ENCODE peak calls at places on chromosome 4, in four cellular contexts. Y, I, H and B are unnamed samples.

GRCh38 chr4:107548211-107548905 is 171.7 kb downstream of the PAPSS1 start:
- DNase-seq in Y (no peak), I (no peak), H (no peak), B (no peak)

GRCh38 chr4:71609159-71609558 is 174.7 kb downstream of the GC start:
- DNase-seq in I (no peak), H (no peak), Y (no peak), B (no peak)

GRCh38 chr4:38099908-38100407 is 139.8 kb downstream of the PTTG2 start:
- DNase-seq in I (no peak), Y (no peak), H (no peak), B (no peak)

GRCh38 chr4:11976726-11977263 is 548.1 kb upstream of the HS3ST1 start:
- DNase-seq in I (no peak), Y (no peak), H (no peak), B (no peak)

GRCh38 chr4:156718226-156718625 is 253.4 kb downstream of the PDGFC start:
- DNase-seq in H (no peak), I (no peak), Y (no peak), B (no peak)

GRCh38 chr4:60485279-60485678 is 714.8 kb upstream of the ADGRL3 start:
- DNase-seq in Y (no peak), I (no peak), H (no peak), B (no peak)

GRCh38 chr4:171621646-171622045 is 191.6 kb upstream of the GALNTL6 start:
- DNase-seq in I (no peak), H (no peak), Y (no peak), B (no peak)

GRCh38 chr4:186724048-186724860 is 598 bp upstream of the FAT1 start:
- DNase-seq in H (peak), I (no peak), Y (peak), B (no peak)

GRCh38 chr4:141810038-141810701 is 173.8 kb downstream of the IL15 start:
- DNase-seq in Y (no peak), I (no peak), H (no peak), B (no peak)

GRCh38 chr4:86927843-86928395 is 6.9 kb upstream of the AFF1 start:
- DNase-seq in I (no peak), Y (no peak), H (peak), B (peak)

GRCh38 chr4:69689530-69690111 is 36.6 kb upstream of the UGT2A1 start:
- DNase-seq in I (no peak), Y (no peak), H (no peak), B (no peak)

GRCh38 chr4:16764622-16765021 is 133.8 kb downstream of the LDB2 start:
- DNase-seq in I (no peak), H (no peak), Y (no peak), B (no peak)

GRCh38 chr4:184815046-184815877 is 10.5 kb downstream of the ACSL1 start:
- DNase-seq in H (peak), I (peak), Y (peak), B (no peak)

GRCh38 chr4:108885211-108885610 is 122.4 kb upstream of the ETNPPL start:
- DNase-seq in H (no peak), Y (no peak), I (no peak), B (no peak)

GRCh38 chr4:92091335-92091734 is 212.4 kb upstream of the GRID2 start:
- DNase-seq in I (no peak), H (no peak), Y (no peak), B (no peak)

GRCh38 chr4:39818646-39819045 is 120.7 kb downstream of the UBE2K start:
- DNase-seq in I (no peak), H (no peak), Y (no peak), B (no peak)

GRCh38 chr4:46389301-46389761 is 597 bp downstream of the GABRA2 start:
- DNase-seq in I (no peak), Y (no peak), H (no peak), B (no peak)

GRCh38 chr4:110823251-110823650 is 200.4 kb upstream of the PITX2 start:
- DNase-seq in H (no peak), Y (no peak), I (no peak), B (peak)

GRCh38 chr4:78518551-78518950 is 33.0 kb upstream of the ANXA3 start:
- DNase-seq in Y (no peak), H (no peak), I (no peak), B (no peak)

GRCh38 chr4:145231906-145232700 is 51.7 kb upstream of the OTUD4 start:
- DNase-seq in Y (no peak), H (no peak), I (no peak), B (no peak)

GRCh38 chr4:183035726-183036415 is 63.2 kb upstream of the WWC2 start:
- DNase-seq in Y (no peak), I (no peak), H (no peak), B (no peak)

GRCh38 chr4:139734201-139734874 is 68.7 kb downstream of the MGST2 start:
- DNase-seq in Y (no peak), I (no peak), H (no peak), B (no peak)

GRCh38 chr4:128450326-128451120 is 162.9 kb upstream of the PGRMC2 start:
- DNase-seq in I (no peak), Y (no peak), H (no peak), B (no peak)

GRCh38 chr4:85496933-85497332 is 22.0 kb downstream of the ARHGAP24 start:
- DNase-seq in H (no peak), Y (no peak), I (no peak), B (no peak)

GRCh38 chr4:53476232-53477037 is 99.0 kb downstream of the FIP1L1 start:
- DNase-seq in H (peak), Y (no peak), I (no peak), B (peak)